ENCODE peak calls at places on chromosomes 5 and 9, in ten cellular contexts. One of them, this sample, is unnamed.

GRCh38 chr5:107990881-107991810 is 320.4 kb upstream of the EFNA5 start:
- DNase-seq in AG04449: no peak
- DNase-seq in ureter: no peak
- DNase-seq in activated naive CD4-positive, alpha-beta T cell treated with anti-CD3 and anti-CD28 coated beads, Interleukin-2, amount 10 ng/mL, durations not matched to agents 7 days and 5 days: no peak
- DNase-seq in AML-193: no peak
- DNase-seq in hepatic stellate cell: no peak
- DNase-seq in psoas muscle: no peak
- DNase-seq in non-pigmented ciliary epithelial cell: no peak
- DNase-seq in CD4-positive, CD25-positive, alpha-beta regulatory T cell: no peak
- DNase-seq in left cardiac atrium: no peak
- DNase-seq in this sample: no peak

GRCh38 chr5:74500037-74500917 is 140.3 kb downstream of the ENC1 start:
- DNase-seq in AG04449: no peak
- DNase-seq in ureter: no peak
- DNase-seq in activated naive CD4-positive, alpha-beta T cell treated with anti-CD3 and anti-CD28 coated beads, Interleukin-2, amount 10 ng/mL, durations not matched to agents 7 days and 5 days: no peak
- DNase-seq in AML-193: no peak
- DNase-seq in hepatic stellate cell: no peak
- DNase-seq in psoas muscle: no peak
- DNase-seq in non-pigmented ciliary epithelial cell: no peak
- DNase-seq in CD4-positive, CD25-positive, alpha-beta regulatory T cell: no peak
- DNase-seq in left cardiac atrium: no peak
- DNase-seq in this sample: no peak

GRCh38 chr9:15416880-15417279 is 5.8 kb upstream of the SNAPC3 start:
- DNase-seq in AG04449: no peak
- DNase-seq in ureter: no peak
- DNase-seq in activated naive CD4-positive, alpha-beta T cell treated with anti-CD3 and anti-CD28 coated beads, Interleukin-2, amount 10 ng/mL, durations not matched to agents 7 days and 5 days: peak
- DNase-seq in AML-193: peak
- DNase-seq in hepatic stellate cell: peak
- DNase-seq in psoas muscle: no peak
- DNase-seq in non-pigmented ciliary epithelial cell: no peak
- DNase-seq in CD4-positive, CD25-positive, alpha-beta regulatory T cell: peak
- DNase-seq in left cardiac atrium: no peak
- DNase-seq in this sample: no peak

GRCh38 chr5:14108170-14108996 is 34.8 kb upstream of the TRIO start:
- DNase-seq in AG04449: no peak
- DNase-seq in ureter: peak
- DNase-seq in activated naive CD4-positive, alpha-beta T cell treated with anti-CD3 and anti-CD28 coated beads, Interleukin-2, amount 10 ng/mL, durations not matched to agents 7 days and 5 days: peak
- DNase-seq in AML-193: peak
- DNase-seq in hepatic stellate cell: peak
- DNase-seq in psoas muscle: peak
- DNase-seq in non-pigmented ciliary epithelial cell: peak
- DNase-seq in CD4-positive, CD25-positive, alpha-beta regulatory T cell: peak
- DNase-seq in left cardiac atrium: peak
- DNase-seq in this sample: no peak

GRCh38 chr9:115220339-115221009 is 102.5 kb upstream of the TNC start:
- DNase-seq in AG04449: no peak
- DNase-seq in ureter: no peak
- DNase-seq in activated naive CD4-positive, alpha-beta T cell treated with anti-CD3 and anti-CD28 coated beads, Interleukin-2, amount 10 ng/mL, durations not matched to agents 7 days and 5 days: no peak
- DNase-seq in AML-193: no peak
- DNase-seq in hepatic stellate cell: no peak
- DNase-seq in psoas muscle: no peak
- DNase-seq in non-pigmented ciliary epithelial cell: no peak
- DNase-seq in CD4-positive, CD25-positive, alpha-beta regulatory T cell: no peak
- DNase-seq in left cardiac atrium: no peak
- DNase-seq in this sample: no peak

GRCh38 chr5:1917830-1918487 is 35.2 kb upstream of the IRX4 start:
- DNase-seq in AG04449: no peak
- DNase-seq in ureter: no peak
- DNase-seq in activated naive CD4-positive, alpha-beta T cell treated with anti-CD3 and anti-CD28 coated beads, Interleukin-2, amount 10 ng/mL, durations not matched to agents 7 days and 5 days: no peak
- DNase-seq in AML-193: no peak
- DNase-seq in hepatic stellate cell: no peak
- DNase-seq in psoas muscle: no peak
- DNase-seq in non-pigmented ciliary epithelial cell: no peak
- DNase-seq in CD4-positive, CD25-positive, alpha-beta regulatory T cell: no peak
- DNase-seq in left cardiac atrium: no peak
- DNase-seq in this sample: no peak

GRCh38 chr9:107636596-107637405 is 147.2 kb upstream of the KLF4 start:
- DNase-seq in AG04449: no peak
- DNase-seq in ureter: no peak
- DNase-seq in activated naive CD4-positive, alpha-beta T cell treated with anti-CD3 and anti-CD28 coated beads, Interleukin-2, amount 10 ng/mL, durations not matched to agents 7 days and 5 days: no peak
- DNase-seq in AML-193: no peak
- DNase-seq in hepatic stellate cell: no peak
- DNase-seq in psoas muscle: no peak
- DNase-seq in non-pigmented ciliary epithelial cell: no peak
- DNase-seq in CD4-positive, CD25-positive, alpha-beta regulatory T cell: no peak
- DNase-seq in left cardiac atrium: no peak
- DNase-seq in this sample: no peak

GRCh38 chr5:158759276-158759675 is 340.4 kb downstream of the EBF1 start:
- DNase-seq in AG04449: no peak
- DNase-seq in ureter: no peak
- DNase-seq in activated naive CD4-positive, alpha-beta T cell treated with anti-CD3 and anti-CD28 coated beads, Interleukin-2, amount 10 ng/mL, durations not matched to agents 7 days and 5 days: no peak
- DNase-seq in AML-193: no peak
- DNase-seq in hepatic stellate cell: no peak
- DNase-seq in psoas muscle: no peak
- DNase-seq in non-pigmented ciliary epithelial cell: no peak
- DNase-seq in CD4-positive, CD25-positive, alpha-beta regulatory T cell: no peak
- DNase-seq in left cardiac atrium: no peak
- DNase-seq in this sample: no peak

GRCh38 chr5:64872044-64872443 is 103.3 kb downstream of the CWC27 start:
- DNase-seq in AG04449: no peak
- DNase-seq in ureter: no peak
- DNase-seq in activated naive CD4-positive, alpha-beta T cell treated with anti-CD3 and anti-CD28 coated beads, Interleukin-2, amount 10 ng/mL, durations not matched to agents 7 days and 5 days: no peak
- DNase-seq in AML-193: no peak
- DNase-seq in hepatic stellate cell: no peak
- DNase-seq in psoas muscle: no peak
- DNase-seq in non-pigmented ciliary epithelial cell: no peak
- DNase-seq in CD4-positive, CD25-positive, alpha-beta regulatory T cell: no peak
- DNase-seq in left cardiac atrium: no peak
- DNase-seq in this sample: no peak

GRCh38 chr9:97504381-97505216 is 3.1 kb downstream of the TMOD1 start:
- DNase-seq in AG04449: no peak
- DNase-seq in ureter: peak
- DNase-seq in activated naive CD4-positive, alpha-beta T cell treated with anti-CD3 and anti-CD28 coated beads, Interleukin-2, amount 10 ng/mL, durations not matched to agents 7 days and 5 days: no peak
- DNase-seq in AML-193: no peak
- DNase-seq in hepatic stellate cell: no peak
- DNase-seq in psoas muscle: no peak
- DNase-seq in non-pigmented ciliary epithelial cell: no peak
- DNase-seq in CD4-positive, CD25-positive, alpha-beta regulatory T cell: no peak
- DNase-seq in left cardiac atrium: peak
- DNase-seq in this sample: no peak

GRCh38 chr5:90264930-90265857 is 144.4 kb downstream of the CETN3 start:
- DNase-seq in AG04449: peak
- DNase-seq in ureter: peak
- DNase-seq in activated naive CD4-positive, alpha-beta T cell treated with anti-CD3 and anti-CD28 coated beads, Interleukin-2, amount 10 ng/mL, durations not matched to agents 7 days and 5 days: peak
- DNase-seq in AML-193: peak
- DNase-seq in hepatic stellate cell: peak
- DNase-seq in psoas muscle: peak
- DNase-seq in non-pigmented ciliary epithelial cell: peak
- DNase-seq in CD4-positive, CD25-positive, alpha-beta regulatory T cell: peak
- DNase-seq in left cardiac atrium: peak
- DNase-seq in this sample: peak

GRCh38 chr9:130345993-130346385 is 80.4 kb downstream of the HMCN2 start:
- DNase-seq in AG04449: no peak
- DNase-seq in ureter: no peak
- DNase-seq in activated naive CD4-positive, alpha-beta T cell treated with anti-CD3 and anti-CD28 coated beads, Interleukin-2, amount 10 ng/mL, durations not matched to agents 7 days and 5 days: no peak
- DNase-seq in AML-193: no peak
- DNase-seq in hepatic stellate cell: no peak
- DNase-seq in psoas muscle: no peak
- DNase-seq in non-pigmented ciliary epithelial cell: no peak
- DNase-seq in CD4-positive, CD25-positive, alpha-beta regulatory T cell: no peak
- DNase-seq in left cardiac atrium: no peak
- DNase-seq in this sample: no peak

GRCh38 chr9:109002141-109002540 is 11.2 kb downstream of the CTNNAL1 start:
- DNase-seq in AG04449: no peak
- DNase-seq in ureter: no peak
- DNase-seq in activated naive CD4-positive, alpha-beta T cell treated with anti-CD3 and anti-CD28 coated beads, Interleukin-2, amount 10 ng/mL, durations not matched to agents 7 days and 5 days: no peak
- DNase-seq in AML-193: no peak
- DNase-seq in hepatic stellate cell: no peak
- DNase-seq in psoas muscle: no peak
- DNase-seq in non-pigmented ciliary epithelial cell: no peak
- DNase-seq in CD4-positive, CD25-positive, alpha-beta regulatory T cell: no peak
- DNase-seq in left cardiac atrium: no peak
- DNase-seq in this sample: no peak

GRCh38 chr9:15972760-15973159 is 419.9 kb downstream of the CCDC171 start:
- DNase-seq in AG04449: no peak
- DNase-seq in ureter: no peak
- DNase-seq in activated naive CD4-positive, alpha-beta T cell treated with anti-CD3 and anti-CD28 coated beads, Interleukin-2, amount 10 ng/mL, durations not matched to agents 7 days and 5 days: no peak
- DNase-seq in AML-193: no peak
- DNase-seq in hepatic stellate cell: no peak
- DNase-seq in psoas muscle: no peak
- DNase-seq in non-pigmented ciliary epithelial cell: no peak
- DNase-seq in CD4-positive, CD25-positive, alpha-beta regulatory T cell: no peak
- DNase-seq in left cardiac atrium: no peak
- DNase-seq in this sample: no peak

GRCh38 chr5:82107277-82107676 is 135.5 kb downstream of the ATG10 start:
- DNase-seq in AG04449: no peak
- DNase-seq in ureter: no peak
- DNase-seq in activated naive CD4-positive, alpha-beta T cell treated with anti-CD3 and anti-CD28 coated beads, Interleukin-2, amount 10 ng/mL, durations not matched to agents 7 days and 5 days: no peak
- DNase-seq in AML-193: no peak
- DNase-seq in hepatic stellate cell: no peak
- DNase-seq in psoas muscle: no peak
- DNase-seq in non-pigmented ciliary epithelial cell: peak
- DNase-seq in CD4-positive, CD25-positive, alpha-beta regulatory T cell: no peak
- DNase-seq in left cardiac atrium: no peak
- DNase-seq in this sample: no peak

GRCh38 chr5:135362102-135362501 is 36.9 kb downstream of the MACROH2A1 start:
- DNase-seq in AG04449: no peak
- DNase-seq in ureter: no peak
- DNase-seq in activated naive CD4-positive, alpha-beta T cell treated with anti-CD3 and anti-CD28 coated beads, Interleukin-2, amount 10 ng/mL, durations not matched to agents 7 days and 5 days: no peak
- DNase-seq in AML-193: no peak
- DNase-seq in hepatic stellate cell: no peak
- DNase-seq in psoas muscle: no peak
- DNase-seq in non-pigmented ciliary epithelial cell: no peak
- DNase-seq in CD4-positive, CD25-positive, alpha-beta regulatory T cell: no peak
- DNase-seq in left cardiac atrium: no peak
- DNase-seq in this sample: no peak

GRCh38 chr9:138063033-138063432 is 185.5 kb downstream of the CACNA1B start:
- DNase-seq in AG04449: no peak
- DNase-seq in ureter: no peak
- DNase-seq in activated naive CD4-positive, alpha-beta T cell treated with anti-CD3 and anti-CD28 coated beads, Interleukin-2, amount 10 ng/mL, durations not matched to agents 7 days and 5 days: no peak
- DNase-seq in AML-193: no peak
- DNase-seq in hepatic stellate cell: no peak
- DNase-seq in psoas muscle: no peak
- DNase-seq in non-pigmented ciliary epithelial cell: no peak
- DNase-seq in CD4-positive, CD25-positive, alpha-beta regulatory T cell: no peak
- DNase-seq in left cardiac atrium: no peak
- DNase-seq in this sample: no peak

GRCh38 chr5:132182366-132183040 is 45.1 kb downstream of the P4HA2 start:
- DNase-seq in AG04449: no peak
- DNase-seq in ureter: no peak
- DNase-seq in activated naive CD4-positive, alpha-beta T cell treated with anti-CD3 and anti-CD28 coated beads, Interleukin-2, amount 10 ng/mL, durations not matched to agents 7 days and 5 days: no peak
- DNase-seq in AML-193: no peak
- DNase-seq in hepatic stellate cell: no peak
- DNase-seq in psoas muscle: no peak
- DNase-seq in non-pigmented ciliary epithelial cell: no peak
- DNase-seq in CD4-positive, CD25-positive, alpha-beta regulatory T cell: no peak
- DNase-seq in left cardiac atrium: no peak
- DNase-seq in this sample: no peak

GRCh38 chr5:36662291-36662851 is 56.0 kb downstream of the SLC1A3 start:
- DNase-seq in AG04449: no peak
- DNase-seq in ureter: no peak
- DNase-seq in activated naive CD4-positive, alpha-beta T cell treated with anti-CD3 and anti-CD28 coated beads, Interleukin-2, amount 10 ng/mL, durations not matched to agents 7 days and 5 days: no peak
- DNase-seq in AML-193: no peak
- DNase-seq in hepatic stellate cell: no peak
- DNase-seq in psoas muscle: no peak
- DNase-seq in non-pigmented ciliary epithelial cell: no peak
- DNase-seq in CD4-positive, CD25-positive, alpha-beta regulatory T cell: no peak
- DNase-seq in left cardiac atrium: no peak
- DNase-seq in this sample: no peak

GRCh38 chr5:9621379-9621903 is 8.7 kb downstream of the TAS2R1 start:
- DNase-seq in AG04449: peak
- DNase-seq in ureter: no peak
- DNase-seq in activated naive CD4-positive, alpha-beta T cell treated with anti-CD3 and anti-CD28 coated beads, Interleukin-2, amount 10 ng/mL, durations not matched to agents 7 days and 5 days: no peak
- DNase-seq in AML-193: no peak
- DNase-seq in hepatic stellate cell: peak
- DNase-seq in psoas muscle: no peak
- DNase-seq in non-pigmented ciliary epithelial cell: peak
- DNase-seq in CD4-positive, CD25-positive, alpha-beta regulatory T cell: no peak
- DNase-seq in left cardiac atrium: no peak
- DNase-seq in this sample: no peak